ENCODE peak calls at places on chromosomes 5 and 9, in seven cellular contexts. T, J, W, Z, I, G and E are unnamed samples.

GRCh38 chr5:55848783-55849182 is 2.4 kb upstream of the IL31RA start:
- DNase-seq in W (no peak), I (no peak), T (no peak), Z (no peak), G (no peak), J (no peak), E (no peak)

GRCh38 chr5:98258939-98259338 is 514.5 kb upstream of the RGMB start:
- DNase-seq in I (no peak), J (no peak), W (no peak), G (no peak), Z (no peak), T (no peak), E (no peak)

GRCh38 chr9:12723409-12724028 is 30.3 kb downstream of the TYRP1 start:
- DNase-seq in W (no peak), Z (no peak), T (no peak), I (no peak), G (no peak), J (no peak), E (no peak)

GRCh38 chr9:100408541-100409175 is 18.3 kb upstream of the MSANTD3 start:
- DNase-seq in G (no peak), I (no peak), J (no peak), T (no peak), Z (no peak), W (no peak), E (no peak)

GRCh38 chr5:95390812-95391492 is at the start of gene FAM81B:
- DNase-seq in T (no peak), G (no peak), I (no peak), W (no peak), Z (no peak), J (no peak), E (no peak)

GRCh38 chr9:129382281-129383004 is 204.4 kb upstream of the IER5L start:
- DNase-seq in J (no peak), Z (no peak), I (no peak), G (no peak), T (no peak), W (no peak), E (no peak)

GRCh38 chr9:4596165-4596922 is 65.8 kb upstream of the PLPP6 start:
- DNase-seq in Z (no peak), T (no peak), I (no peak), W (no peak), J (no peak), G (peak; percentile 5), E (peak; percentile 72)

GRCh38 chr5:77852068-77852513 is 76.0 kb upstream of the TBCA start:
- DNase-seq in J (no peak), G (no peak), Z (no peak), T (no peak), W (no peak), I (no peak), E (no peak)

GRCh38 chr9:122931851-122932199 is 513 bp upstream of the ZBTB26 start:
- DNase-seq in J (no peak), W (no peak), G (no peak), I (no peak), T (peak; percentile 26), Z (no peak), E (no peak)

GRCh38 chr9:12775963-12776774 is 1.3 kb downstream of the LURAP1L start:
- DNase-seq in W (peak; percentile 12), I (peak; percentile 27), J (peak; percentile 84), G (no peak), Z (peak; percentile 82), T (peak; percentile 81), E (peak; percentile 33)

GRCh38 chr5:116484645-116485044 is 90.0 kb downstream of the SEMA6A start:
- DNase-seq in T (no peak), Z (no peak), I (no peak), W (no peak), J (no peak), G (no peak), E (no peak)

GRCh38 chr5:116486588-116486987 is 88.0 kb downstream of the SEMA6A start:
- DNase-seq in T (no peak), W (no peak), G (no peak), I (no peak), J (no peak), Z (no peak), E (no peak)

GRCh38 chr5:116482394-116482793 is 92.2 kb downstream of the SEMA6A start:
- DNase-seq in J (no peak), T (no peak), I (no peak), W (no peak), G (no peak), Z (no peak), E (no peak)

GRCh38 chr5:116488334-116488733 is 86.3 kb downstream of the SEMA6A start:
- DNase-seq in W (no peak), J (no peak), G (no peak), T (no peak), Z (no peak), I (no peak), E (no peak)

DNA sequence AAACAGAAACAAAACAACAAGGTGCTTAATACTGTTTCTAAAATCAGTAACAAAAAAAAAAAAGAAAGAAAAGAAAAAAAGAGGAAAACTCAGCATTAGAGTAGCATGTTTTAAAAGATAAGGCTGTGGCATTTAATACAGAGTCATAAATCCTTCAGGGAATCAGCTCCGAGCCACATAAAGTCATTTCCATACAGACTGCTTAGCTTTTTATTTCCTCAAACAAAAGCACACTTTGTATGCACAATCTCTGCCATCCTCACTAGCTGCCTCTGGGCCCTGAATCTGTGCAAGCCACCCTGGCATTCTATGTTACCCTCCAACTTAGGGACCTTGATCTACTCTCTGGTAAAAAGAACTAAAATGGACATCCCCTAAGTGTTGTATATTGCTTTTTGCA is 87.6 kb downstream of the SEMA6A start:
- DNase-seq in J (no peak), G (no peak), I (no peak), W (no peak), Z (no peak), T (no peak), E (no peak)
- TF ChIP-seq POLR2A in J (no peak), G (no peak), I (no peak), W (no peak), Z (no peak), T (no peak), E (no peak)

GRCh38 chr9:127794001-127794791 is 8.4 kb downstream of the CDK9 start:
- DNase-seq in I (no peak), T (no peak), W (no peak), J (peak; percentile 53), G (no peak), Z (peak; percentile 66), E (peak; percentile 44)

GRCh38 chr9:127796899-127797370 is 5.7 kb upstream of the FPGS start:
- DNase-seq in Z (no peak), I (no peak), T (no peak), W (no peak), G (no peak), J (no peak), E (no peak)

GRCh38 chr9:127793093-127793708 is 7.4 kb downstream of the CDK9 start:
- DNase-seq in T (no peak), G (no peak), W (no peak), J (peak; percentile 45), Z (peak; percentile 48), I (no peak), E (no peak)

GRCh38 chr9:127792417-127793031 is 6.7 kb downstream of the CDK9 start:
- DNase-seq in I (no peak), G (no peak), Z (no peak), W (no peak), T (no peak), J (no peak), E (no peak)

GRCh38 chr9:127796225-127796813 is 6.4 kb upstream of the FPGS start:
- DNase-seq in W (no peak), Z (peak; percentile 58), G (no peak), T (no peak), J (peak; percentile 71), I (no peak), E (peak; percentile 72)
- TF ChIP-seq POLR2A in W (peak; percentile 42), Z (no peak), G (peak; percentile 48), T (no peak), J (no peak), I (peak; percentile 42), E (no peak)

DNA sequence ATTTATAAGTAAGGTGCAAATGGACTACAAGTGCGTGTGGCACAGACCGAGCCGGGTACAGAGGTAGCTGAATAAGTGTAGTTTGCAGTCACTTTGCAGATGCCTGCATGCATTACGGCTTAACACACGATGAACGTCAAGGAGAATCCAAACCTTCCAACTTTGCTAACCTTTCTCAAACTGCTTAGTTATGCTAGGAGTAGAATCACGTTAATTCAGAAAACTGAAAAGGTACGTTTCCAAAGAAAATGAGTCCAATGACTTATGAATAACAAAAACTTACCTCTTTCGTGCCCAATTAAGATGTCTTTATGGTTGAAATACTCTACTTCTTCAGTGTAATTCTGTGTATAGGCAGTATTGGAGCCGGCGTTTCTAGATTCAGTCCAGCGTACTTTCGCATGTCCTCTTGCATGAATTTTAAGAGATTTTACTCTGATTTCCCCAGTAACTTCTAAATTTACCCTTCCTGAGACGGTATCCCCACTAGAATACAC is 539 bp downstream of the ARRDC3 start:
- DNase-seq in T (no peak), G (peak; percentile 31), J (peak; percentile 48), W (no peak), I (peak; percentile 73), Z (peak; percentile 42), E (peak; percentile 74)
- TF ChIP-seq POLR2A in T (no peak), G (peak; percentile 63), J (no peak), W (no peak), I (no peak), Z (no peak), E (no peak)

GRCh38 chr5:151214614-151215545 is 9.0 kb downstream of the CCDC69 start:
- DNase-seq in J (no peak), G (peak; percentile 91), T (no peak), Z (no peak), I (peak; percentile 65), W (peak; percentile 62), E (peak; percentile 94)

GRCh38 chr5:151215546-151215880 is 8.4 kb downstream of the CCDC69 start:
- DNase-seq in G (no peak), T (no peak), W (no peak), J (no peak), Z (no peak), I (no peak), E (no peak)

GRCh38 chr5:151216781-151217180 is 7.1 kb downstream of the CCDC69 start:
- DNase-seq in T (no peak), W (no peak), J (no peak), G (no peak), I (no peak), Z (no peak), E (peak; percentile 8)

GRCh38 chr5:151212361-151212899 is 11.5 kb downstream of the CCDC69 start:
- DNase-seq in W (no peak), T (no peak), Z (no peak), J (no peak), G (peak; percentile 56), I (no peak), E (peak; percentile 16)

DNA sequence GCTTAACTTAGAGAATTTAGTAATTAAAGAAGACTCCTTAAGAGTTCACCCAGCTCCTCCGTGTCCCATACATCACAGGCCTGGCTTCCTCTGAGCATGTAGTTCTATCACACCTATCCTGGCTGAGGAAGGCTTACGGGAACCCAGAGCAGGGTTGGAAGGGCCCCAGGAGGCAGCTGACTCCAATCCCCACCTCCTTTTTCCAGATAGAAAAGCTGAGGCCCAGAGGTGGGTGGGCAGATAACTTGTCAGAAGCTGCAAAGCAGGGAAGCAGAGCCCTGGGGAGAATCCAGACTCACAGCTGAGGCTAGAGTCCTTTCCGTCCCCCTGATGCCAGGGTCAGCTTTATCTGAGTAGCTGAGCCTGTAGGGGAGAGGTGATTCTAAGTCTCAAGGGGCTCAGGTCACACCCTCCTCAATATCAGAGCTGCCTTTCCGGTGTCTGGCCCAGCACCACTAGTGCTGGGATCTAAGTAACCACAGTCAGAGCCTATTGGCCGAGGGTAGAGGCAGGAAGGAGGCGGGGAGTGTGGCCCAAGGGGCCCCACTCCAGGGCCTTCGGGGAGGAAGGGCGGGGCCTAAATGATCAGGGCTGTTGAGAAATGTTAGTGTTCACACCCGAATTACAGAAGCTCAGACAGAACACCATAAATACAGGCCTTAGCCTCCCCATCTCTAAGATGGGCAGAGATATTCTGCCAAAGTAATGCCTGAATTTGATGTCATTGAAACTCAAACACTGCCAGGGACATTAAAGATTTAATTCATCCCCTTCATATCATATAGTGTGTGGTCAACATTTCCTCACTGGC is 9.9 kb downstream of the CCDC69 start:
- DNase-seq in J (peak; percentile 36), I (peak; percentile 94), W (peak; percentile 87), G (peak; percentile 93), Z (peak; percentile 72), T (no peak), E (no peak)
- TF ChIP-seq POLR2A in J (no peak), I (peak; percentile 81), W (peak; percentile 94), G (peak; percentile 93), Z (no peak), T (no peak), E (peak; percentile 24)